ENCODE peak calls at places on chromosomes 1 and 21, in four cellular contexts. Q is EH, Z is type B pancreatic cell, P is fibroblast of pulmonary artery. A is an unnamed sample.

GRCh38 chr1:26278303-26278702 is 1.6 kb upstream of the SH3BGRL3 start:
- DNase-seq in Q (peak; percentile 93), Z (no peak), P (peak; percentile 53), A (no peak)

GRCh38 chr1:230495891-230496385 is 69.8 kb upstream of the PGBD5 start:
- DNase-seq in Q (no peak), Z (no peak), P (peak; percentile 17), A (no peak)

GRCh38 chr1:224170748-224171478 is 12.1 kb upstream of the DEGS1 start:
- DNase-seq in Q (peak; percentile 45), Z (no peak), P (peak; percentile 26), A (no peak)

GRCh38 chr1:41238311-41239094 is 3.6 kb downstream of the SCMH1 start:
- DNase-seq in Q (peak; percentile 60), Z (no peak), P (no peak), A (no peak)

GRCh38 chr1:37723072-37723389 is 30.7 kb downstream of the CDCA8 start:
- DNase-seq in Q (no peak), Z (no peak), P (no peak), A (no peak)

GRCh38 chr21:35840197-35840799 is 220.0 kb downstream of the SETD4 start:
- DNase-seq in Q (peak; percentile 86), Z (no peak), P (peak; percentile 94), A (no peak)

GRCh38 chr1:29271724-29272123 is 35.4 kb downstream of the PTPRU start:
- DNase-seq in Q (peak; percentile 86), Z (no peak), P (peak; percentile 72), A (no peak)

GRCh38 chr1:171641076-171641864 is 11.2 kb downstream of the MYOC start:
- DNase-seq in Q (no peak), Z (no peak), P (no peak), A (no peak)

GRCh38 chr1:21674957-21675356 is 5.8 kb upstream of the RAP1GAP start:
- DNase-seq in Q (peak; percentile 51), Z (no peak), P (no peak), A (no peak)

GRCh38 chr1:21175670-21176581 is 771 bp downstream of the EIF4G3 start:
- DNase-seq in Q (peak; percentile 34), Z (no peak), P (no peak), A (no peak)

GRCh38 chr1:115035652-115036051 is 6.0 kb downstream of the TSHB start:
- DNase-seq in Q (no peak), Z (no peak), P (no peak), A (no peak)

GRCh38 chr1:211377539-211378461 is 51.2 kb downstream of the TRAF5 start:
- DNase-seq in Q (no peak), Z (no peak), P (no peak), A (no peak)

GRCh38 chr1:180503274-180503862 is 991 bp upstream of the ACBD6 start:
- DNase-seq in Q (no peak), Z (no peak), P (peak; percentile 29), A (no peak)

GRCh38 chr1:244104309-244105060 is 53.4 kb downstream of the ZBTB18 start:
- DNase-seq in Q (peak; percentile 98), Z (no peak), P (peak; percentile 71), A (no peak)

GRCh38 chr1:207429963-207430362 is 24.2 kb upstream of the CR2 start:
- DNase-seq in Q (no peak), Z (no peak), P (no peak), A (no peak)

GRCh38 chr1:205354259-205354904 is 2.3 kb downstream of the KLHDC8A start:
- DNase-seq in Q (peak; percentile 72), Z (no peak), P (peak; percentile 86), A (no peak)

GRCh38 chr21:21751286-21751685 is 753.1 kb downstream of the NCAM2 start:
- DNase-seq in Q (no peak), Z (no peak), P (no peak), A (no peak)

GRCh38 chr21:16287060-16287459 is 557.3 kb downstream of the USP25 start:
- DNase-seq in Q (no peak), Z (no peak), P (no peak), A (no peak)

GRCh38 chr1:15993666-15994065 is 10.4 kb upstream of the SRARP start:
- DNase-seq in Q (no peak), Z (no peak), P (no peak), A (no peak)

GRCh38 chr1:1058088-1058905 is 15.8 kb downstream of the RNF223 start:
- DNase-seq in Q (no peak), Z (no peak), P (no peak), A (no peak)

GRCh38 chr1:71014110-71014509 is 33.5 kb downstream of the PTGER3 start:
- DNase-seq in Q (peak; percentile 21), Z (no peak), P (peak; percentile 7), A (no peak)

GRCh38 chr1:41862411-41863221 is 56.1 kb downstream of the HIVEP3 start:
- DNase-seq in Q (peak; percentile 95), Z (no peak), P (peak; percentile 81), A (no peak)

GRCh38 chr1:57206038-57206437 is 217.8 kb downstream of the DAB1 start:
- DNase-seq in Q (peak; percentile 7), Z (no peak), P (no peak), A (no peak)

GRCh38 chr1:8529901-8530300 is 212.0 kb downstream of the SLC45A1 start:
- DNase-seq in Q (no peak), Z (no peak), P (no peak), A (no peak)

GRCh38 chr1:225919906-225920305 is 4.1 kb downstream of the PYCR2 start:
- DNase-seq in Q (peak; percentile 93), Z (no peak), P (peak; percentile 85), A (no peak)

GRCh38 chr1:42334240-42335049 is 590 bp downstream of the FOXJ3 start:
- DNase-seq in Q (peak; percentile 71), Z (peak; percentile 74), P (peak; percentile 54), A (no peak)

GRCh38 chr1:92989253-92989652 is 28.0 kb upstream of the DIPK1A start:
- DNase-seq in Q (no peak), Z (no peak), P (no peak), A (no peak)

GRCh38 chr21:17387030-17387617 is 125.7 kb upstream of the CXADR start:
- DNase-seq in Q (peak; percentile 64), Z (no peak), P (peak; percentile 80), A (no peak)

A was measured in vagina.